ENCODE peak calls at places on chromosomes 13 and 19, in six cellular contexts. F, W, N, R, U and J are unnamed samples.

GRCh38 chr19:30111456-30111855 is 169.4 kb downstream of the URI1 start:
- DNase-seq in N (no peak), W (no peak), R (no peak), U (no peak), F (no peak), J (no peak)

GRCh38 chr19:17332677-17333581 is 1.7 kb downstream of the ANO8 start:
- DNase-seq in N (peak; percentile 56), W (peak; percentile 50), F (no peak), R (no peak), U (no peak), J (peak; percentile 45)

GRCh38 chr13:50126378-50127016 is 111.3 kb downstream of the KCNRG start:
- DNase-seq in R (no peak), N (peak; percentile 53), W (peak; percentile 52), U (peak; percentile 32), F (no peak), J (peak; percentile 39)

GRCh38 chr13:30739646-30740642 is 4.6 kb downstream of the ALOX5AP start:
- DNase-seq in W (peak; percentile 91), R (peak; percentile 43), N (peak; percentile 93), F (peak; percentile 24), U (no peak), J (peak; percentile 64)

GRCh38 chr13:78589206-78589605 is 14.1 kb downstream of the POU4F1 start:
- DNase-seq in W (no peak), N (peak; percentile 18), U (peak; percentile 79), F (no peak), R (no peak), J (no peak)

GRCh38 chr19:31353826-31354225 is 4.6 kb upstream of the TSHZ3 start:
- DNase-seq in N (no peak), W (no peak), F (no peak), U (no peak), R (no peak), J (no peak)

GRCh38 chr19:43148233-43148632 is 38.1 kb downstream of the PSG5 start:
- DNase-seq in W (peak; percentile 62), N (peak; percentile 88), F (no peak), U (no peak), R (no peak), J (no peak)

GRCh38 chr19:7287716-7288115 is 6.5 kb downstream of the INSR start:
- DNase-seq in N (peak; percentile 84), R (no peak), W (no peak), F (no peak), U (no peak), J (no peak)

GRCh38 chr13:32316030-32316344 is 679 bp downstream of the BRCA2 start:
- DNase-seq in R (no peak), F (no peak), W (no peak), U (no peak), N (no peak), J (no peak)

GRCh38 chr13:63425131-63425530 is 2009.5 kb upstream of the PCDH20 start:
- DNase-seq in U (no peak), R (no peak), W (peak; percentile 22), N (peak; percentile 25), F (no peak), J (no peak)

GRCh38 chr13:20713751-20714150 is 10.3 kb downstream of the IL17D start:
- DNase-seq in W (peak; percentile 57), U (no peak), R (no peak), N (peak; percentile 83), F (no peak), J (peak; percentile 38)

GRCh38 chr19:10258080-10258710 is 6.2 kb downstream of the MRPL4 start:
- DNase-seq in W (no peak), N (no peak), F (no peak), U (no peak), R (no peak), J (no peak)